ENCODE peak calls at places on chromosomes 13 and 19, in four cellular contexts. One of them, this sample, is unnamed.

GRCh38 chr19:19421326-19421725 is 15.9 kb downstream of the GATAD2A start:
- DNase-seq in upper lobe of right lung: no peak
- DNase-seq in Caco-2: no peak
- DNase-seq in adrenal gland: no peak
- DNase-seq in this sample: no peak

GRCh38 chr13:31951215-31951678 is 80.3 kb upstream of the FRY start:
- DNase-seq in upper lobe of right lung: peak; percentile 87
- DNase-seq in Caco-2: no peak
- DNase-seq in adrenal gland: peak; percentile 72
- DNase-seq in this sample: peak; percentile 57

GRCh38 chr13:42981317-42981716 is 10.7 kb downstream of the EPSTI1 start:
- DNase-seq in upper lobe of right lung: no peak
- DNase-seq in Caco-2: no peak
- DNase-seq in adrenal gland: no peak
- DNase-seq in this sample: no peak

GRCh38 chr13:26971990-26972888 is 199.4 kb downstream of the USP12 start:
- DNase-seq in upper lobe of right lung: no peak
- DNase-seq in Caco-2: peak; percentile 76
- DNase-seq in adrenal gland: no peak
- DNase-seq in this sample: peak; percentile 68

GRCh38 chr19:33390120-33390907 is 16.8 kb downstream of the CEBPG start:
- DNase-seq in upper lobe of right lung: peak; percentile 75
- DNase-seq in Caco-2: no peak
- DNase-seq in adrenal gland: no peak
- DNase-seq in this sample: no peak

GRCh38 chr19:55452381-55453325 is 8.8 kb downstream of the ISOC2 start:
- DNase-seq in upper lobe of right lung: no peak
- DNase-seq in Caco-2: peak; percentile 73
- DNase-seq in adrenal gland: peak; percentile 87
- DNase-seq in this sample: peak; percentile 78

GRCh38 chr19:1276620-1277007 is 1.3 kb downstream of the FAM174C start:
- DNase-seq in upper lobe of right lung: no peak
- DNase-seq in Caco-2: no peak
- DNase-seq in adrenal gland: peak; percentile 48
- DNase-seq in this sample: no peak

GRCh38 chr19:5003781-5004180 is 34.9 kb downstream of the KDM4B start:
- DNase-seq in upper lobe of right lung: no peak
- DNase-seq in Caco-2: no peak
- DNase-seq in adrenal gland: no peak
- DNase-seq in this sample: no peak

GRCh38 chr19:3671680-3672574 is 28.3 kb downstream of the PIP5K1C start:
- DNase-seq in upper lobe of right lung: no peak
- DNase-seq in Caco-2: no peak
- DNase-seq in adrenal gland: no peak
- DNase-seq in this sample: no peak

GRCh38 chr19:55544776-55545439 is 435 bp downstream of the SBK3 start:
- DNase-seq in upper lobe of right lung: no peak
- DNase-seq in Caco-2: no peak
- DNase-seq in adrenal gland: no peak
- DNase-seq in this sample: no peak

GRCh38 chr13:110976785-110977184 is 61.9 kb upstream of the ANKRD10 start:
- DNase-seq in upper lobe of right lung: no peak
- DNase-seq in Caco-2: no peak
- DNase-seq in adrenal gland: no peak
- DNase-seq in this sample: no peak

GRCh38 chr19:55158848-55159793 is 1.6 kb upstream of the TNNI3 start:
- DNase-seq in upper lobe of right lung: no peak
- DNase-seq in Caco-2: peak; percentile 20
- DNase-seq in adrenal gland: peak; percentile 56
- DNase-seq in this sample: no peak

GRCh38 chr19:5913739-5914357 is at the start of gene CAPS:
- DNase-seq in upper lobe of right lung: peak; percentile 89
- DNase-seq in Caco-2: no peak
- DNase-seq in adrenal gland: peak; percentile 87
- DNase-seq in this sample: no peak

GRCh38 chr19:13839938-13840750 is 36.8 kb upstream of the NANOS3 start:
- DNase-seq in upper lobe of right lung: peak; percentile 84
- DNase-seq in Caco-2: no peak
- DNase-seq in adrenal gland: peak; percentile 50
- DNase-seq in this sample: peak; percentile 28

GRCh38 chr13:101053289-101053688 is 363.0 kb downstream of the NALCN start:
- DNase-seq in upper lobe of right lung: no peak
- DNase-seq in Caco-2: no peak
- DNase-seq in adrenal gland: no peak
- DNase-seq in this sample: no peak

GRCh38 chr19:13795595-13796300 is 505 bp downstream of the ZSWIM4 start:
- DNase-seq in upper lobe of right lung: peak; percentile 75
- DNase-seq in Caco-2: peak; percentile 22
- DNase-seq in adrenal gland: no peak
- DNase-seq in this sample: peak; percentile 66

GRCh38 chr13:78601124-78601885 is 2.0 kb downstream of the POU4F1 start:
- DNase-seq in upper lobe of right lung: no peak
- DNase-seq in Caco-2: no peak
- DNase-seq in adrenal gland: no peak
- DNase-seq in this sample: peak; percentile 55

GRCh38 chr13:44267966-44268365 is 105.7 kb upstream of the SERP2 start:
- DNase-seq in upper lobe of right lung: no peak
- DNase-seq in Caco-2: no peak
- DNase-seq in adrenal gland: no peak
- DNase-seq in this sample: no peak

GRCh38 chr19:15225797-15226196 is 6.5 kb downstream of the EPHX3 start:
- DNase-seq in upper lobe of right lung: no peak
- DNase-seq in Caco-2: no peak
- DNase-seq in adrenal gland: no peak
- DNase-seq in this sample: no peak

GRCh38 chr13:41548031-41548430 is 90.7 kb downstream of the RGCC start:
- DNase-seq in upper lobe of right lung: no peak
- DNase-seq in Caco-2: no peak
- DNase-seq in adrenal gland: no peak
- DNase-seq in this sample: no peak

GRCh38 chr13:71730267-71730666 is 136.7 kb downstream of the DACH1 start:
- DNase-seq in upper lobe of right lung: no peak
- DNase-seq in Caco-2: no peak
- DNase-seq in adrenal gland: no peak
- DNase-seq in this sample: no peak

GRCh38 chr19:1177322-1178114 is 3.5 kb upstream of the SBNO2 start:
- DNase-seq in upper lobe of right lung: peak; percentile 84
- DNase-seq in Caco-2: no peak
- DNase-seq in adrenal gland: peak; percentile 60
- DNase-seq in this sample: peak; percentile 10

GRCh38 chr13:89375839-89376238 is 1704.7 kb downstream of the SLITRK5 start:
- DNase-seq in upper lobe of right lung: no peak
- DNase-seq in Caco-2: no peak
- DNase-seq in adrenal gland: no peak
- DNase-seq in this sample: peak; percentile 21

GRCh38 chr13:37029617-37030016 is 29.0 kb downstream of the EXOSC8 start:
- DNase-seq in upper lobe of right lung: no peak
- DNase-seq in Caco-2: no peak
- DNase-seq in adrenal gland: no peak
- DNase-seq in this sample: no peak

GRCh38 chr19:57141699-57142098 is 3.3 kb downstream of the ZIM3 start:
- DNase-seq in upper lobe of right lung: no peak
- DNase-seq in Caco-2: no peak
- DNase-seq in adrenal gland: no peak
- DNase-seq in this sample: no peak

GRCh38 chr13:52414963-52415362 is 9.0 kb upstream of the THSD1 start:
- DNase-seq in upper lobe of right lung: no peak
- DNase-seq in Caco-2: no peak
- DNase-seq in adrenal gland: no peak
- DNase-seq in this sample: no peak

GRCh38 chr13:43516401-43516826 is 270.4 kb downstream of the ENOX1 start:
- DNase-seq in upper lobe of right lung: no peak
- DNase-seq in Caco-2: peak; percentile 67
- DNase-seq in adrenal gland: peak; percentile 14
- DNase-seq in this sample: peak; percentile 47

GRCh38 chr19:4115818-4116385 is 8.0 kb downstream of the MAP2K2 start:
- DNase-seq in upper lobe of right lung: no peak
- DNase-seq in Caco-2: no peak
- DNase-seq in adrenal gland: no peak
- DNase-seq in this sample: no peak

GRCh38 chr13:25902946-25903345 is 148.9 kb downstream of the SHISA2 start:
- DNase-seq in upper lobe of right lung: no peak
- DNase-seq in Caco-2: no peak
- DNase-seq in adrenal gland: no peak
- DNase-seq in this sample: no peak

GRCh38 chr19:51166846-51167490 is 24.9 kb downstream of the SIGLEC7 start:
- DNase-seq in upper lobe of right lung: no peak
- DNase-seq in Caco-2: no peak
- DNase-seq in adrenal gland: peak; percentile 33
- DNase-seq in this sample: no peak

GRCh38 chr19:47429140-47429793 is 9.9 kb upstream of the MEIS3 start:
- DNase-seq in upper lobe of right lung: peak; percentile 57
- DNase-seq in Caco-2: no peak
- DNase-seq in adrenal gland: no peak
- DNase-seq in this sample: no peak

GRCh38 chr19:47432499-47432898 is 13.2 kb upstream of the MEIS3 start:
- DNase-seq in upper lobe of right lung: no peak
- DNase-seq in Caco-2: no peak
- DNase-seq in adrenal gland: no peak
- DNase-seq in this sample: no peak

GRCh38 chr19:47428177-47428894 is 9.0 kb upstream of the MEIS3 start:
- DNase-seq in upper lobe of right lung: peak; percentile 86
- DNase-seq in Caco-2: peak; percentile 92
- DNase-seq in adrenal gland: peak; percentile 83
- DNase-seq in this sample: peak; percentile 97

GRCh38 chr19:47432091-47432490 is 12.8 kb upstream of the MEIS3 start:
- DNase-seq in upper lobe of right lung: no peak
- DNase-seq in Caco-2: no peak
- DNase-seq in adrenal gland: no peak
- DNase-seq in this sample: no peak

DNA sequence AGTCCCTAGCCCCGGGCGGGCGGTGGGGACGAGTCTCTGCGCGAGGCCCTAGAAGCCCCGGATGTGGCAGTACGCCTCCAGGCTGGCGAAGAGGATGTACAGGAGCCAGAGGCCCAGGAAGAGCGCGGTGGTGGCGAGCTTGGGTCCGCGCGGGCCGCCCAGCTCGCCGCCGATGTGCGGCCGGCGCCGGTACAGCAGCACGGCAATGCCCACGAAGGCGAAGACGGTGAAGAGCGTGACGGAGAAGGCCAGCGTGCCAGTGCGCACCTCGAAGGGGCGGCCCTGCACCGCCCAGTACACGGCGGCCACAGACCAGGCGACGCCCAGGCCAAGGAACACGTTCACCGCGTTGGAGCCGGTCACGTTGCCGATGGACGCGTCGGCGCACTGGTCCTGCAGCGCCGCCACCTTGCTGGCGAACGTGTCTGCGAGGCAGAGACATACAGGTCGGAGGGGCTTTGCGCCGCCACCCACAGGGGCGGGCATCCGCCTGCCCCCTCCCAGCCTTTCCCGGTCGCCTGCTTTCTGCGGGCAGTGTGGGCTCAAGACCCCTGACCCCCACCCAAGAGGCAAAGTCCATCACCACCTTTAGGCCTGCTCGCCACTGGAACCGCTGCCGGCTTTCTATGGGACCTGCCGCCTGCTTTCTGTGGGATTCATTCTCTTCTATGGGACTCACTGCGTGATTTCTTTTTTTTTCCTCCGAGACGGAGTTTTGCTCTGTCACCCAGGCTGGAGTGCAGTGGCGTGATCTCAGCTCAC is 10.9 kb upstream of the MEIS3 start:
- DNase-seq in upper lobe of right lung: peak; percentile 81
- DNase-seq in Caco-2: no peak
- DNase-seq in adrenal gland: peak; percentile 33
- DNase-seq in this sample: peak; percentile 80
- TF ChIP-seq CTCF in upper lobe of right lung: peak; percentile 33
- TF ChIP-seq CTCF in Caco-2: no peak
- TF ChIP-seq CTCF in adrenal gland: peak; percentile 39
- TF ChIP-seq CTCF in this sample: no peak

DNA sequence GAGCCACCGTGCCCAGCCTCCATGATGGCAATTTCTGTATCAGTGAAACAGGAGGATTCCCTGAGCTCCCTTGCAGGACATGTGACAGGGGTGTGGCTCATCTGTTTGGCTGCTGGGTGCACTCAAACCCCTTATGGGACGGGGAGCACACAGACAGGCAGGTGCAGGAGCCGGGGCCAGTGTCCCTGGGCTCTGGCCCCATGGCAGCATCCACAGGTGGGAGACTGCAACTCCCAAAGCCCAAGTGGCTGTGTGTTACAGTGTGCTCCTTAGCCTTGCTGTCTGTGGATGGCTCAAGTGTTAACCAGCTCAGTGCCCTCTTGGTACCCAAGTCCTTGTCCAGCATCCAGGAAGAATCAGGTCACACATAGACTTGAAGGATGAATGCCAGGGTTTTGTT is 14.6 kb downstream of the MBD3L1 start:
- DNase-seq in upper lobe of right lung: no peak
- DNase-seq in Caco-2: no peak
- DNase-seq in adrenal gland: no peak
- DNase-seq in this sample: no peak
- H3K4me1 ChIP-seq in upper lobe of right lung: no peaks in the 10 kb centered on the region
- H3K4me1 ChIP-seq in Caco-2: no peaks in the 10 kb centered on the region
- H3K4me1 ChIP-seq in adrenal gland: no peaks in the 10 kb centered on the region
- H3K4me1 ChIP-seq in this sample: no peaks in the 10 kb centered on the region

DNA sequence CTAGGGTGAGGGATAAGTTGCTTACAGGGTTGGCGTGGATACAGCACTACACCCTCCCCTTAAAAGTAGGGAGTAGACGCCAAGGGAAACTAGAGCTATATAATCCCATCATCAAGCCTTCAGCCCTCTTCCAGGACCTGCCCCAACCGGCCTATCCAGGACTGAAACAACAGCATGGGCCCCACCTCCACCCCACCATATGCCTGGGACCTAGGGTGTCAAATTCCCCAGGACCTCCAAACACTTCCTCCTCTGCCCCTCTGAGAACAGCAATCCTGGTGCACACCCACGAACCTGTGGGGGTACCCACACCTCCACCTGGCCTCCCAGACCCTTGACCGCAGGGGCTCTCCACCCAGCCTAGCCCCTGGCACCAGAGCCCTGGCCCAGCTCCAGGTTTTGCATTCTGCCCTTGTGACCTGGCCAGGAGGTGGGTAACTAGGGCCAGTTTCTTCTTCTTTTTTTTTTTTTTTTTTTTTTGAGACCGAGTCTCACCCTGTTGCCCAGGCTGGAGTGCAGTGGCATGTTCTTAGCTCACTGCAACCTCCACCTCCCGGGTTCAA is 1.4 kb upstream of the CYP2F1 start:
- DNase-seq in upper lobe of right lung: no peak
- DNase-seq in Caco-2: no peak
- DNase-seq in adrenal gland: no peak
- DNase-seq in this sample: no peak
- TF ChIP-seq CTCF in upper lobe of right lung: no peak
- TF ChIP-seq CTCF in Caco-2: no peak
- TF ChIP-seq CTCF in adrenal gland: no peak
- TF ChIP-seq CTCF in this sample: no peak

DNA sequence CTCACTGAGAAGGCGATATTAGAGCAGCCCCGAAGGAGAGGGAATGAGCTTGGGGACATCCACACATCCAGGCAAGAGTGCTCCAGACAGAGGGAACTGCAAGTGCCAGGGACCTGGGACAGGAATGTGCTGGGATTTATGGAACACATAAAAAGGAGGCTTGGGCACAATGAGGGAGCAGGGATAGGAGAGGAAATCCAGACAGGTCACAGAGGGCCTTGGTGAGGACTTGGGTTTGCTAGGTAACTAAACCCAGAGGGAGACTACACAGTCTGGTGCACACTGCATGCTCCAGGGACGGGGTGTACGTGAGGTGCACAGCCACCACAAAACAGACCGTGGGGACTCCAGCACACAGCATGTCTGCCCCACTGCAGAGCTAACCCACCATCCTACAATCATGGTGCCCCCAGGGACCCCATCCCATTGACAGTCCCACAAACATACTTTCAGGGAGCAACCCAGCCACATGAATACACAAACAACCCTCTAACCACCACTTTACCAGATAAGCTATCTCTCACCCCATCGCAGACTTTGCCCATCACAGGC is 5.6 kb upstream of the ZFP36 start:
- DNase-seq in upper lobe of right lung: no peak
- DNase-seq in Caco-2: no peak
- DNase-seq in adrenal gland: no peak
- DNase-seq in this sample: peak; percentile 33
- H3K4me1 ChIP-seq in upper lobe of right lung: peaks cover 57% of the 10 kb centered on the region
- H3K4me1 ChIP-seq in Caco-2: peaks cover 59% of the 10 kb centered on the region
- H3K4me1 ChIP-seq in adrenal gland: peaks cover 60% of the 10 kb centered on the region
- H3K4me1 ChIP-seq in this sample: peaks cover 53% of the 10 kb centered on the region